ENCODE peak calls at places on chromosomes 5 and 9, in eight cellular contexts. B is mesenchymal stem cell; Z is tibial artery; V is CD8-positive, alpha-beta memory T cell; L is right lobe of liver; W is AG10803; C is CD8-positive, alpha-beta T cell; Q is foreskin fibroblast. J is an unnamed sample.

GRCh38 chr9:98998441-98999151 is 54.9 kb downstream of the COL15A1 start:
- DNase-seq in B (peak; percentile 66), Z (peak; percentile 91), V (peak; percentile 29), L (peak; percentile 85), W (peak; percentile 88), C (peak; percentile 41), Q (no peak), J (peak; percentile 86)

GRCh38 chr9:89039092-89039465 is 47.8 kb downstream of the S1PR3 start:
- DNase-seq in B (no peak), Z (no peak), V (no peak), L (no peak), W (no peak), C (no peak), Q (no peak), J (no peak)

GRCh38 chr5:36619012-36619635 is 12.7 kb downstream of the SLC1A3 start:
- DNase-seq in B (no peak), Z (no peak), V (no peak), L (no peak), W (no peak), C (no peak), Q (no peak), J (no peak)

GRCh38 chr5:174717826-174718455 is 6.4 kb upstream of the MSX2 start:
- DNase-seq in B (no peak), Z (no peak), V (no peak), L (no peak), W (no peak), C (no peak), Q (no peak), J (no peak)

GRCh38 chr5:122297587-122298298 is 14.3 kb upstream of the SNCAIP start:
- DNase-seq in B (no peak), Z (no peak), V (no peak), L (no peak), W (no peak), C (no peak), Q (no peak), J (no peak)

GRCh38 chr9:80622508-80622907 is 1050.7 kb downstream of the TLE4 start:
- DNase-seq in B (no peak), Z (no peak), V (no peak), L (no peak), W (no peak), C (no peak), Q (no peak), J (no peak)

GRCh38 chr9:87422999-87423398 is 74.7 kb upstream of the DAPK1 start:
- DNase-seq in B (no peak), Z (no peak), V (no peak), L (no peak), W (no peak), C (no peak), Q (no peak), J (no peak)

GRCh38 chr5:96113170-96113939 is 151.7 kb upstream of the ELL2 start:
- DNase-seq in B (no peak), Z (peak; percentile 73), V (no peak), L (peak; percentile 69), W (no peak), C (no peak), Q (no peak), J (no peak)

GRCh38 chr9:127644943-127645342 is 32.9 kb downstream of the STXBP1 start:
- DNase-seq in B (no peak), Z (no peak), V (no peak), L (no peak), W (no peak), C (no peak), Q (no peak), J (no peak)

GRCh38 chr9:128335914-128336313 is 4.4 kb upstream of the SLC27A4 start:
- DNase-seq in B (no peak), Z (no peak), V (no peak), L (no peak), W (no peak), C (no peak), Q (no peak), J (no peak)

GRCh38 chr5:64977779-64978178 is 209.0 kb downstream of the CWC27 start:
- DNase-seq in B (no peak), Z (no peak), V (no peak), L (no peak), W (peak; percentile 16), C (no peak), Q (peak; percentile 9), J (no peak)

GRCh38 chr5:74167206-74167929 is 473.2 kb downstream of the ENC1 start:
- DNase-seq in B (peak; percentile 82), Z (no peak), V (no peak), L (no peak), W (peak; percentile 63), C (no peak), Q (peak; percentile 59), J (peak; percentile 57)

GRCh38 chr5:118558871-118559270 is 429.5 kb downstream of the DTWD2 start:
- DNase-seq in B (no peak), Z (no peak), V (no peak), L (no peak), W (peak; percentile 20), C (no peak), Q (no peak), J (no peak)
- H3K4me3 ChIP-seq in B (no peak overlapping the region), Z (no peak overlapping the region), V (no peak overlapping the region), L (no peak overlapping the region), W (no peak overlapping the region), C (no peak overlapping the region), Q (no peak overlapping the region), J (no peak overlapping the region)

DNA sequence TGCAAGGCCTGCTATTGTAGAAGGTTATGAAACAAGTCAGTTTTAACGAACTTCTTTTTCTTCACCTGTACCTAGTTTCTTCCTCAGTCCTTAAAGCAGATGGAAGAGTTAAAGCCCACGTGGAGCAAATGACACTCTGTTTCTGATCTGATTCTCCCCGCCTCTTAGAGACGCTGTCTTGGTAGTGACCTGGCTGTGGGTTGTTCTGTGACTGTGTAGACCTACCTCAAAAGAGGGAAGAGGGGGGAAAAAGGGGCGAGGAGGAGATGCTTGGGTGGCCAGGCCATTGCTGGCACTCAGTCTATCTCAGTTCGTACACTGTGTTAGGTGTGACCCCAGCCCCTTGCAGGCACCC is 610 bp downstream of the GFRA3 start:
- DNase-seq in B (no peak), Z (no peak), V (no peak), L (no peak), W (no peak), C (no peak), Q (no peak), J (no peak)
- H3K4me3 ChIP-seq in B (peak overlapping the region; percentile 37), Z (peak overlapping the region; percentile 41), V (no peak overlapping the region), L (peak overlapping the region; percentile 1), W (peak overlapping the region; percentile 30), C (no peak overlapping the region), Q (peak overlapping the region; percentile 24), J (peak overlapping the region; percentile 42)

GRCh38 chr9:35929188-35929718 is 20.0 kb downstream of the SPAAR start:
- DNase-seq in B (no peak), Z (no peak), V (no peak), L (no peak), W (no peak), C (no peak), Q (no peak), J (no peak)

GRCh38 chr9:35919212-35920003 is 10.1 kb downstream of the SPAAR start:
- DNase-seq in B (no peak), Z (no peak), V (no peak), L (no peak), W (no peak), C (no peak), Q (no peak), J (no peak)

GRCh38 chr9:35923598-35923926 is 14.3 kb downstream of the SPAAR start:
- DNase-seq in B (no peak), Z (no peak), V (no peak), L (no peak), W (no peak), C (no peak), Q (no peak), J (no peak)

GRCh38 chr9:35920004-35920658 is 10.8 kb downstream of the SPAAR start:
- DNase-seq in B (peak; percentile 48), Z (no peak), V (no peak), L (peak; percentile 73), W (peak; percentile 16), C (no peak), Q (no peak), J (no peak)

GRCh38 chr9:35923927-35924763 is 14.9 kb downstream of the SPAAR start:
- DNase-seq in B (peak; percentile 87), Z (no peak), V (no peak), L (no peak), W (peak; percentile 94), C (no peak), Q (peak; percentile 90), J (peak; percentile 92)
- H3K4me3 ChIP-seq in B (peak overlapping the region; percentile 40), Z (no peak overlapping the region), V (no peak overlapping the region), L (no peak overlapping the region), W (peak overlapping the region; percentile 15), C (no peak overlapping the region), Q (no peak overlapping the region), J (peak overlapping the region; percentile 2)

DNA sequence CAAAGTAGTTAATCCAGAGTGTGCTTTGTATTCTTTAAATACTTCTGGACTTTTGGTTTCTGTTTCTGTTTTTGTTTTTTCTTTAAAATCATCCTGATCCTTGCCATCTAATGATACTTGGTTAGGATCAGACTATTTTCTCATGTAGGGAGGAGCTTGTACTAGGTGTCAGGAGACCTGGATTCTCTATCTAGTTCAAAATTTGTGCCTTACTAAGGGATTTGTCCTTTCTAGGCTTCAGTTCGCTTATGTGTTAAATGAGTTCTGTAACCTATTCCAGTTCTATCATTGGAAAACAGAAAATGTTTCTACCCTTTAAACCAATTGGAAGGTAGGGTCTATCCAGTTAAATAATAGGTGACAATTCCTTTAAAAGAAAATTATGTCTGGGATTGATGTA is 3.3 kb upstream of the MEF2C start:
- DNase-seq in B (no peak), Z (no peak), V (no peak), L (no peak), W (no peak), C (no peak), Q (no peak), J (no peak)
- H3K4me3 ChIP-seq in B (peak overlapping the region; percentile 38), Z (peak overlapping the region; percentile 73), V (no peak overlapping the region), L (no peak overlapping the region), W (peak overlapping the region; percentile 20), C (no peak overlapping the region), Q (no peak overlapping the region), J (no peak overlapping the region)

GRCh38 chr9:14029811-14030210 is 284.1 kb downstream of the NFIB start:
- DNase-seq in B (no peak), Z (no peak), V (no peak), L (no peak), W (no peak), C (no peak), Q (no peak), J (no peak)
- H3K4me3 ChIP-seq in B (no peak overlapping the region), Z (peak overlapping the region; percentile 30), V (no peak overlapping the region), L (no peak overlapping the region), W (peak overlapping the region; percentile 14), C (no peak overlapping the region), Q (peak overlapping the region; percentile 39), J (peak overlapping the region; percentile 20)

GRCh38 chr5:162591724-162592123 is 524.2 kb downstream of the GABRG2 start:
- DNase-seq in B (no peak), Z (no peak), V (no peak), L (no peak), W (no peak), C (no peak), Q (no peak), J (no peak)
- H3K4me3 ChIP-seq in B (no peak overlapping the region), Z (no peak overlapping the region), V (no peak overlapping the region), L (no peak overlapping the region), W (no peak overlapping the region), C (no peak overlapping the region), Q (no peak overlapping the region), J (no peak overlapping the region)

DNA sequence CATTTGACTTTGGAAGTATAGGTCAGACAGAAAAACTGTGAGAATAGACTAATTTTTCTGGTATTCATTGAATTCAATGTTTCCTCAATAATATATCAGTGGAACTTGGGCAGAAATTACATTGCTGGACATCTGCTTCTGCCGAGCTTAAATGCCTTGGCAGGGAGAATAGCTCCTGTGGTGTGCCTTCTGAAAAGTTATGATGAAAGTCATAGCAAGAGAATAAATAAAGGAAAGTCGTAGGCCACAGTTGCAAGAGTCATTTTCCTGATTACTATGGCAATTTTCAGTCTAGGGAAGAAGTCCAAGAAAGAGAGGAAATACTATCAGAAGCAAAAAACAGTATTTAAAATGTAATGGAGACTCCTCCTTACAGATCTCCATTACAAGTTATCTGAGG is 1596.1 kb upstream of the WWC1 start:
- DNase-seq in B (no peak), Z (no peak), V (no peak), L (no peak), W (no peak), C (no peak), Q (no peak), J (no peak)
- H3K4me3 ChIP-seq in B (no peak overlapping the region), Z (no peak overlapping the region), V (no peak overlapping the region), L (no peak overlapping the region), W (no peak overlapping the region), C (no peak overlapping the region), Q (no peak overlapping the region), J (no peak overlapping the region)